ENCODE peak calls at places on chromosomes 11 and 22, in nine cellular contexts. S is WTC11, Y is bronchial epithelial cell, K is cardiac muscle cell, W is GM10248, X is nephron progenitor cell, T is B cell, G is fibroblast of the aortic adventitia, Z is HFF-Myc. D is an unnamed sample.

GRCh38 chr22:30286813-30287625 is 2.3 kb downstream of the CASTOR1 start:
- DNase-seq in X (peak), W (peak), Z (no peak), Y (peak), S (peak), T (peak), G (peak), K (peak), D (peak)

GRCh38 chr11:23252426-23252825 is 392.2 kb upstream of the CCDC179 start:
- DNase-seq in Y (peak), G (no peak), X (no peak), K (no peak), W (no peak), T (no peak), S (no peak), Z (no peak), D (no peak)

GRCh38 chr11:19577849-19578619 is 134.6 kb upstream of the NAV2 start:
- DNase-seq in T (no peak), S (no peak), X (no peak), G (peak), W (no peak), Y (no peak), Z (peak), K (peak), D (no peak)

GRCh38 chr11:126348806-126349582 is 6.5 kb upstream of the ST3GAL4 start:
- DNase-seq in T (no peak), G (peak), X (no peak), K (peak), S (no peak), Z (no peak), W (no peak), Y (peak), D (no peak)

GRCh38 chr11:102655547-102655946 is 30.4 kb upstream of the MMP20 start:
- DNase-seq in Y (no peak), Z (no peak), T (no peak), X (no peak), W (no peak), S (no peak), G (no peak), K (no peak), D (no peak)

GRCh38 chr11:11071483-11071882 is 213.6 kb upstream of the ZBED5 start:
- DNase-seq in T (no peak), S (no peak), X (no peak), Z (no peak), K (no peak), Y (no peak), G (no peak), W (no peak), D (no peak)

GRCh38 chr22:50062509-50063135 is 4.5 kb upstream of the TTLL8 start:
- DNase-seq in S (no peak), Y (no peak), K (no peak), W (no peak), Z (no peak), G (no peak), X (no peak), T (no peak), D (no peak)

GRCh38 chr11:75174348-75174747 is 23.4 kb downstream of the SLCO2B1 start:
- DNase-seq in X (no peak), S (no peak), K (no peak), Y (no peak), G (no peak), Z (no peak), T (no peak), W (no peak), D (no peak)

GRCh38 chr22:36384766-36385400 is 2.9 kb downstream of the MYH9 start:
- DNase-seq in Z (no peak), X (peak), W (no peak), S (peak), T (peak), Y (no peak), G (peak), K (peak), D (no peak)

GRCh38 chr11:12168114-12168513 is 57.7 kb downstream of the MICAL2 start:
- DNase-seq in T (no peak), X (no peak), S (no peak), K (no peak), Y (no peak), G (no peak), Z (no peak), W (no peak), D (no peak)

GRCh38 chr11:8387693-8388092 is 124.0 kb upstream of the LMO1 start:
- DNase-seq in S (no peak), G (no peak), W (no peak), K (no peak), Z (no peak), Y (no peak), X (no peak), T (no peak), D (no peak)

GRCh38 chr11:14908214-14908880 is 16.3 kb upstream of the CYP2R1 start:
- DNase-seq in S (no peak), G (peak), X (peak), Z (no peak), K (peak), W (no peak), T (peak), Y (peak), D (peak)

GRCh38 chr11:2691991-2692841 is 7.6 kb downstream of the KCNQ1OT1 start:
- DNase-seq in S (peak), G (no peak), Y (peak), T (no peak), K (no peak), Z (no peak), W (no peak), X (no peak), D (no peak)

GRCh38 chr11:28231475-28231874 is 123.3 kb downstream of the METTL15 start:
- DNase-seq in X (no peak), Y (peak), Z (no peak), K (no peak), W (no peak), S (no peak), T (no peak), G (peak), D (no peak)

GRCh38 chr22:27715078-27715477 is 86.5 kb downstream of the MN1 start:
- DNase-seq in Z (no peak), S (no peak), Y (no peak), T (no peak), K (no peak), W (no peak), X (no peak), G (no peak), D (no peak)
- TF ChIP-seq CTCF in Z (peak), S (no peak), Y (peak), T (no peak), K (no peak), W (no peak), X (no peak), G (no peak), D (no peak)

GRCh38 chr11:94521684-94522083 is 9.4 kb downstream of the C11orf97 start:
- DNase-seq in K (peak), Y (no peak), G (peak), S (no peak), X (no peak), T (no peak), W (no peak), Z (no peak), D (no peak)

GRCh38 chr11:94515398-94515797 is 3.1 kb downstream of the C11orf97 start:
- DNase-seq in X (no peak), Y (no peak), G (no peak), K (no peak), T (no peak), Z (no peak), S (no peak), W (no peak), D (no peak)

GRCh38 chr11:94518300-94518699 is 6.0 kb downstream of the C11orf97 start:
- DNase-seq in K (no peak), W (no peak), T (no peak), G (no peak), Z (no peak), X (no peak), S (no peak), Y (no peak), D (no peak)

GRCh38 chr11:94516725-94517124 is 4.5 kb downstream of the C11orf97 start:
- DNase-seq in K (no peak), Z (no peak), S (no peak), G (no peak), Y (no peak), W (no peak), T (no peak), X (no peak), D (no peak)

DNA sequence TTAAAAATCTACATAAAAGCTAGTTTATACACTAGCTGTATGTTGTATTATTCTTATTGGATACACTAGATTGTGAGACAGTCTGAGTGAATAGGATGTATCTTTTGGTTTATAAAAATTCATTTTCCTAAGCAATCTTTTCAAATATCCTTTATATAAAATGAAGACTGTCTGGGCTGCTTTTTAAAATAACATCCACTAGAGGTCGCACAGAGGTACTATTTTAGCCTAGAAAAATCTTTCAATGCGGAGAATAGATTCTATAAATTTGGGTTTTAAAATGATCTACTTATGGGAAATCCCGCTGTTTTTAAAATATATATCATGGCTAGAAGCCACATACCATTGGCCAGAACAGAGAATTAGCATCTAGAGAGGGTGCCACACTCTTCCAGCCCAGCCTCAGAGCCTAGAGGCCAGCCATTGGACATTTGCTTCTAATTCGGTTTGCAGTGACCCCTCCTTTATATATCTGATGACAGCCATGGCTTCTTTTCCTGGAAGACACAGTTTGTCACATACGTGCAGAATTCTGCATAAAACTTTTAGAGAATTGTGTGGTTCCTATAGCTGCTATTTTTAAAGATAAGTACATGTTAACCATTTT is 7.3 kb downstream of the C11orf97 start:
- DNase-seq in S (no peak), K (peak), X (no peak), W (peak), T (peak), Y (no peak), G (peak), Z (no peak), D (no peak)
- TF ChIP-seq CTCF in S (peak), K (peak), X (peak), W (peak), T (peak), Y (no peak), G (peak), Z (peak), D (peak)

DNA sequence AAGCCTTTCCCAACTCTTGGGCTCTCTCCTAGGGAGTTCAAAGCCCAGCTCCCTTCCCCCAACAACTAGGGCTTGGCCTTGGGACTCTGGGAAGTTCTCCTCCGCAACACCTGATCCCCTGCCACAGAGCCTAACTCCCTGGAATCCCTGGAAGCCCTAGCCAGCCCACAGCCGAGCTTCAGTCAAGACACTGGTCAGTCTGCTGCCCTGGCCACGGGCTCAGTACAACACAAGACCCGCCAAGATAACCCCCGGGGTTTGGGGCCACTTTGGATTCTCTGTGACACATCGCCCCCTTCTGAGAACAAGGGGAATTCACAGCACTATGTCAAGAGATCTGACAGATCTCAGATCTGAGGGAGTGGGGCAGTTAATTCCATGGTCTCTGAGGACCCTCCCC is 58.3 kb downstream of the SLC22A12 start:
- DNase-seq in X (peak), W (no peak), S (peak), T (no peak), K (peak), Y (peak), G (peak), Z (no peak), D (peak)
- TF ChIP-seq CTCF in X (peak), W (peak), S (peak), T (peak), K (peak), Y (peak), G (peak), Z (peak), D (peak)

DNA sequence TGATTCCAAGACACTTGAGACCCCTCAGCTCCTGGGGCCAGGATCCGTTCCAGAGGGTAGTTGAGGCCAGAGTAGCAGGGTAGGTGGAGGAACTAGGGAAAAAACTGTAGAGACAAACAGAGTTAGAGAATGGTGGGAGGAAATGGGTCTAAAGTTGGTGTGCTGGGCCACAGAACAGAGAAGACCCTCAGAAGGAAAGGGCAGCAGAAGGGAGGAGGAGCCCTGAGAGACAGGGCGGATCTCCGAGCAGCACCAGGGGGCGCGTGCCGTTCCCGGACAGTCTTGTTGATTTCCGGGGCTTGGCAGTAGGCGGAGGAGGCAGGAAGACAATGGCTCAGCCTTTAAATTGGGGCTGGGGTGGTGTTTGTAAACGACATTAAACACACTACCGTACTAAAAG is 2.4 kb upstream of the CECR2 start:
- DNase-seq in Z (no peak), Y (no peak), K (peak), T (peak), X (peak), W (peak), S (peak), G (no peak), D (peak)
- TF ChIP-seq CTCF in Z (peak), Y (no peak), K (peak), T (peak), X (peak), W (peak), S (no peak), G (no peak), D (peak)

GRCh38 chr22:31749636-31750364 is at the start of gene PRR14L:
- DNase-seq in G (peak), X (peak), S (peak), Y (peak), W (peak), T (peak), Z (peak), K (peak), D (peak)
- TF ChIP-seq CTCF in G (peak), X (no peak), S (no peak), Y (no peak), W (no peak), T (peak), Z (no peak), K (peak), D (no peak)

GRCh38 chr11:252666-253065 is 15.9 kb downstream of the PSMD13 start:
- DNase-seq in W (no peak), G (no peak), S (no peak), Z (no peak), X (no peak), T (no peak), Y (no peak), K (no peak), D (no peak)

GRCh38 chr11:251550-251949 is 14.8 kb downstream of the PSMD13 start:
- DNase-seq in Y (no peak), W (no peak), S (no peak), K (no peak), X (no peak), Z (no peak), G (no peak), T (no peak), D (peak)

GRCh38 chr11:250274-250673 is 13.5 kb downstream of the PSMD13 start:
- DNase-seq in G (no peak), W (no peak), K (no peak), S (no peak), Z (no peak), X (no peak), T (no peak), Y (no peak), D (no peak)

GRCh38 chr11:249062-249461 is 12.3 kb downstream of the PSMD13 start:
- DNase-seq in Y (no peak), S (no peak), K (no peak), W (no peak), G (no peak), T (no peak), X (no peak), Z (no peak), D (no peak)

GRCh38 chr11:250740-251299 is 14.0 kb downstream of the PSMD13 start:
- DNase-seq in W (peak), X (peak), G (peak), K (peak), Z (no peak), Y (peak), T (peak), S (peak), D (peak)
- TF ChIP-seq CTCF in W (peak), X (peak), G (peak), K (peak), Z (peak), Y (peak), T (peak), S (peak), D (peak)

GRCh38 chr11:7077101-7077500 is 11.7 kb upstream of the RBMXL2 start:
- DNase-seq in X (peak), K (no peak), T (no peak), G (no peak), W (peak), Z (no peak), Y (no peak), S (peak), D (no peak)
- TF ChIP-seq CTCF in X (no peak), K (no peak), T (no peak), G (no peak), W (no peak), Z (no peak), Y (no peak), S (no peak), D (no peak)

GRCh38 chr11:892106-892505 is 18.5 kb downstream of the CHID1 start:
- DNase-seq in Z (no peak), G (no peak), T (no peak), W (no peak), Y (no peak), S (peak), X (no peak), K (no peak), D (no peak)
- TF ChIP-seq CTCF in Z (no peak), G (no peak), T (no peak), W (no peak), Y (peak), S (no peak), X (no peak), K (no peak), D (no peak)

D was measured in glutamatergic neuron.